ENCODE peak calls at places on chromosomes 6 and 20, in six cellular contexts. L is activated B cell treated with CpG ODN at 0.5 μM for 24 hours, C is GM06990, F is PC-3, W is mucosa of descending colon, X is fibroblast of the aortic adventitia. G is an unnamed sample.

GRCh38 chr20:49799698-49800097 is 12.9 kb upstream of the SLC9A8 start:
- DNase-seq in C (no peak), F (no peak), L (no peak), X (no peak), W (no peak), G (no peak)

GRCh38 chr6:11911535-11911934 is 100.6 kb upstream of the HIVEP1 start:
- DNase-seq in C (no peak), X (peak), F (no peak), L (no peak), W (no peak), G (no peak)

GRCh38 chr20:63889241-63890200 is 5.4 kb upstream of the DNAJC5 start:
- DNase-seq in X (no peak), W (no peak), L (no peak), F (peak), C (no peak), G (no peak)

GRCh38 chr6:25250878-25251277 is 28.3 kb upstream of the CARMIL1 start:
- DNase-seq in X (no peak), W (no peak), F (peak), C (no peak), L (no peak), G (no peak)

GRCh38 chr20:58794510-58795180 is 56.1 kb downstream of the GNAS-AS1 start:
- DNase-seq in C (no peak), W (no peak), F (no peak), L (no peak), X (no peak), G (no peak)

GRCh38 chr6:15893556-15894253 is 230.9 kb upstream of the DTNBP1 start:
- DNase-seq in F (peak), L (no peak), X (peak), W (no peak), C (no peak), G (no peak)

GRCh38 chr6:6665505-6665904 is 77.0 kb downstream of the LY86 start:
- DNase-seq in F (no peak), X (no peak), L (no peak), W (no peak), C (no peak), G (no peak)

GRCh38 chr20:40144581-40144980 is 544.5 kb downstream of the MAFB start:
- DNase-seq in C (no peak), W (no peak), F (no peak), L (no peak), X (no peak), G (no peak)

GRCh38 chr20:52056203-52057062 is 135.1 kb downstream of the ZFP64 start:
- DNase-seq in C (no peak), F (peak), L (no peak), X (peak), W (no peak), G (no peak)

GRCh38 chr6:18545726-18546125 is 158.6 kb downstream of the RNF144B start:
- DNase-seq in C (no peak), L (no peak), W (no peak), F (no peak), X (peak), G (no peak)

GRCh38 chr20:5397418-5397817 is 80.7 kb upstream of the PROKR2 start:
- DNase-seq in W (no peak), L (no peak), F (peak), C (no peak), X (no peak), G (no peak)

GRCh38 chr6:51118754-51119153 is 300.1 kb downstream of the TFAP2B start:
- DNase-seq in X (no peak), F (peak), L (no peak), W (no peak), C (no peak), G (no peak)

GRCh38 chr20:46660487-46660886 is 9.2 kb upstream of the SLC13A3 start:
- DNase-seq in X (no peak), C (no peak), L (no peak), W (no peak), F (no peak), G (no peak)

GRCh38 chr20:61959301-61959700 is 106.4 kb downstream of the TAF4 start:
- DNase-seq in X (peak), W (peak), C (no peak), L (no peak), F (peak), G (no peak)

GRCh38 chr20:51678041-51678697 is 90.0 kb downstream of the ATP9A start:
- DNase-seq in C (no peak), W (no peak), F (no peak), X (no peak), L (no peak), G (peak)

GRCh38 chr6:160974304-160974771 is 17.2 kb upstream of the MAP3K4 start:
- DNase-seq in W (peak), L (no peak), X (peak), F (no peak), C (no peak), G (no peak)

GRCh38 chr6:126180585-126180984 is 159.3 kb upstream of the CENPW start:
- DNase-seq in C (no peak), L (no peak), F (peak), W (no peak), X (peak), G (no peak)

GRCh38 chr20:40551125-40551530 is 137.9 kb downstream of the MAFB start:
- DNase-seq in C (no peak), W (no peak), L (no peak), X (no peak), F (no peak), G (no peak)

GRCh38 chr6:134317471-134318131 is at the start of gene SGK1:
- DNase-seq in W (no peak), C (peak), F (peak), X (peak), L (peak), G (no peak)

GRCh38 chr6:8218861-8219260 is 116.5 kb upstream of the EEF1E1 start:
- DNase-seq in F (no peak), X (no peak), W (no peak), C (no peak), L (no peak), G (no peak)

GRCh38 chr6:49787176-49787575 is at the start of gene PGK2:
- DNase-seq in X (no peak), C (no peak), L (no peak), F (peak), W (no peak), G (no peak)

GRCh38 chr6:112956696-112957525 is 609.8 kb downstream of the RFPL4B start:
- DNase-seq in X (peak), W (no peak), F (peak), C (no peak), L (no peak), G (no peak)

GRCh38 chr6:146901940-146902816 is 302.0 kb upstream of the STXBP5 start:
- DNase-seq in F (peak), X (peak), W (no peak), L (no peak), C (no peak), G (no peak)

GRCh38 chr6:115945806-115946205 is 114.9 kb downstream of the FRK start:
- DNase-seq in W (no peak), L (no peak), F (peak), C (no peak), X (no peak), G (no peak)

GRCh38 chr6:43670623-43670986 is 17.0 kb downstream of the MRPS18A start:
- DNase-seq in C (no peak), W (no peak), F (no peak), X (no peak), L (no peak), G (no peak)

GRCh38 chr20:11553603-11554002 is 364.1 kb upstream of the BTBD3 start:
- DNase-seq in W (no peak), L (no peak), F (peak), C (no peak), X (peak), G (no peak)
- TF ChIP-seq CTCF in W (no peak), L (no peak), F (peak), C (no peak), X (peak), G (peak)

GRCh38 chr6:109440325-109441068 is at the start of the genes PPIL6 and SMPD2:
- DNase-seq in W (peak), X (peak), C (peak), F (peak), L (peak), G (peak)
- TF ChIP-seq CTCF in W (no peak), X (peak), C (peak), F (no peak), L (no peak), G (peak)

GRCh38 chr6:30979076-30979475 is 4.4 kb upstream of the MUC21 start:
- DNase-seq in W (no peak), F (no peak), L (no peak), C (no peak), X (no peak), G (no peak)

GRCh38 chr6:30985490-30985889 is 2.0 kb downstream of the MUC21 start:
- DNase-seq in C (no peak), F (no peak), L (no peak), X (no peak), W (no peak), G (no peak)

GRCh38 chr6:30979690-30980089 is 3.8 kb upstream of the MUC21 start:
- DNase-seq in X (no peak), C (no peak), W (no peak), F (no peak), L (no peak), G (no peak)

GRCh38 chr6:30983439-30983838 is at the start of gene MUC21:
- DNase-seq in C (no peak), F (no peak), W (no peak), L (no peak), X (no peak), G (no peak)

GRCh38 chr6:30981942-30982772 is 1.4 kb upstream of the MUC21 start:
- DNase-seq in L (no peak), F (peak), C (no peak), X (peak), W (no peak), G (no peak)
- TF ChIP-seq CTCF in L (no peak), F (peak), C (peak), X (peak), W (no peak), G (peak)

GRCh38 chr20:1118336-1119127 is at the start of gene PSMF1:
- DNase-seq in L (peak), X (peak), C (peak), F (peak), W (peak), G (peak)
- TF ChIP-seq CTCF in L (no peak), X (no peak), C (no peak), F (no peak), W (peak), G (no peak)